ENCODE peak calls at places on chromosomes 7 and 10, in nine cellular contexts. L is heart left ventricle, F is MM.1S, R is HepG2, G is Panc1, Z is neural progenitor cell, C is PC-9, K is upper lobe of right lung, X is brain microvascular endothelial cell. U is an unnamed sample.

GRCh38 chr7:112103246-112103645 is 103.0 kb downstream of the DOCK4 start:
- DNase-seq in L (no peak), F (no peak), R (no peak), G (no peak), Z (no peak), C (no peak), K (no peak), X (peak; percentile 70), U (no peak)

GRCh38 chr10:106402455-106402854 is 762.1 kb downstream of the SORCS1 start:
- DNase-seq in L (no peak), F (no peak), R (no peak), G (no peak), Z (no peak), C (no peak), K (no peak), X (no peak), U (no peak)

GRCh38 chr10:117175901-117176534 is 21.3 kb upstream of the KCNK18 start:
- DNase-seq in L (peak; percentile 61), F (peak; percentile 84), R (peak; percentile 56), G (peak; percentile 55), Z (peak; percentile 81), C (peak; percentile 52), K (peak; percentile 80), X (peak; percentile 65), U (no peak)

GRCh38 chr7:70044064-70044463 is 445.8 kb downstream of the AUTS2 start:
- DNase-seq in L (no peak), F (no peak), R (no peak), G (no peak), Z (no peak), C (no peak), K (no peak), X (no peak), U (no peak)

GRCh38 chr10:113133497-113133896 is 183.4 kb downstream of the TCF7L2 start:
- DNase-seq in L (no peak), F (no peak), R (no peak), G (no peak), Z (no peak), C (no peak), K (no peak), X (peak; percentile 12), U (no peak)

GRCh38 chr7:123643495-123644428 is 11.9 kb upstream of the LMOD2 start:
- DNase-seq in L (peak; percentile 40), F (no peak), R (peak; percentile 60), G (no peak), Z (peak; percentile 83), C (peak; percentile 52), K (no peak), X (peak; percentile 49), U (no peak)

GRCh38 chr7:171912-172515 is 20.4 kb upstream of the FAM20C start:
- DNase-seq in L (peak; percentile 3), F (no peak), R (no peak), G (no peak), Z (no peak), C (no peak), K (no peak), X (no peak), U (no peak)

GRCh38 chr10:47021850-47022249 is 110.6 kb downstream of the PTPN20 start:
- DNase-seq in L (no peak), F (no peak), R (no peak), G (no peak), Z (no peak), C (no peak), K (no peak), X (no peak), U (no peak)

GRCh38 chr7:37031571-37032257 is 307.4 kb upstream of the AOAH start:
- DNase-seq in L (peak; percentile 81), F (no peak), R (peak; percentile 97), G (peak; percentile 99), Z (peak; percentile 54), C (peak; percentile 82), K (peak; percentile 64), X (peak; percentile 99), U (peak; percentile 88)

DNA sequence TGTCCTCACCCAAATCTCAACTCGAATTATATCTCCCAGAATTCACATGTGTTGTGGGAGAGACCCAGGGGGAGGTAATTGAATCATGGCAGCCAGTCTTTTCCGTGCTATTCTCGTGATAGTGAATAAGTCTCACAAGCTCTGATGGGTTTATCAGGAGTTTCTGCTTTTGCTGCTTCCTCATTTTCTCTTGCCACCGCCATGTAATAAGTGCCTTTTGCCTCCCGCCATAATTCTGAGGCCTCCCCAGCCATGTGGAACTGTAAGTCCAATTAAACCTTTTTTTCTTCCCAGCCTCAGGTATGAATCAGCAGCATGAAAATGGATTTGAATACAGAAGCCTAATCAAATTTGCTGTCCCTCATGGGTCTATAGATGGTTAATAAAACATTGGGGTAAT is 27.5 kb downstream of the AVL9 start:
- DNase-seq in L (no peak), F (no peak), R (no peak), G (no peak), Z (no peak), C (no peak), K (no peak), X (no peak), U (no peak)
- H3K36me3 ChIP-seq in L (no peaks in the 10 kb centered on the region), F (no peaks in the 10 kb centered on the region), R (peaks cover 2% of the 10 kb centered on the region), G (no peaks in the 10 kb centered on the region), Z (peaks cover 5% of the 10 kb centered on the region), C (peaks cover 36% of the 10 kb centered on the region), K (no peaks in the 10 kb centered on the region), X (no peaks in the 10 kb centered on the region), U (no peaks in the 10 kb centered on the region)

GRCh38 chr7:51613911-51614344 is 297.3 kb upstream of the COBL start:
- DNase-seq in L (no peak), F (no peak), R (no peak), G (no peak), Z (no peak), C (no peak), K (no peak), X (no peak), U (no peak)

GRCh38 chr7:51620690-51621089 is 304.1 kb upstream of the COBL start:
- DNase-seq in L (no peak), F (no peak), R (no peak), G (no peak), Z (peak; percentile 65), C (no peak), K (no peak), X (no peak), U (no peak)

GRCh38 chr7:51621956-51622355 is 305.3 kb upstream of the COBL start:
- DNase-seq in L (no peak), F (no peak), R (no peak), G (no peak), Z (no peak), C (no peak), K (no peak), X (no peak), U (no peak)

GRCh38 chr7:51619880-51620279 is 303.3 kb upstream of the COBL start:
- DNase-seq in L (no peak), F (no peak), R (no peak), G (no peak), Z (no peak), C (no peak), K (no peak), X (no peak), U (no peak)

DNA sequence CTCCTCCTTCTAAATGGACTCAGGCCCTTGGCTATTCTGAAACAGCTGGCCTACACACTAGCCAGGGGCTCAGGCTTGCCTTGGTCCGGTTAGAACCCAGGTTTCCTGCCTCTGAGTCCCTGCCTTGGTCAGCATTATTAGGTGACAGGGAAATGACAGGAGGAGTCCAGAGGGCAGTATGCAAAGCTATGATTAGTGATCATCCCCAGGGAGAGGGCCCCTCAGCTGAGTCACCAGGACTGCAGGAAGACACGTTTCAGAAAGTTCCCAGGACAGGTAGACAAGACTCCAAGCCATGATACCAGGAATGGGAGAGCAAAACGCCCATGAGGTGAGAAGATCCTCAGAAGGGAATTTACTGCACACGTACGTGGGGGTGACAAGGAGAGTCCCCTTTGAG is 301.1 kb upstream of the COBL start:
- DNase-seq in L (no peak), F (no peak), R (no peak), G (no peak), Z (no peak), C (no peak), K (no peak), X (no peak), U (no peak)
- TF ChIP-seq CTCF in L (no peak), F (no peak), R (no peak), G (no peak), Z (no peak), C (no peak), K (no peak), X (no peak), U (no peak)

GRCh38 chr7:127152423-127152822 is 100.3 kb downstream of the GRM8 start:
- DNase-seq in L (no peak), F (no peak), R (no peak), G (no peak), Z (no peak), C (no peak), K (no peak), X (no peak), U (no peak)

GRCh38 chr7:127153315-127153714 is 99.4 kb downstream of the GRM8 start:
- DNase-seq in L (no peak), F (no peak), R (no peak), G (no peak), Z (no peak), C (no peak), K (no peak), X (no peak), U (no peak)

GRCh38 chr7:127151379-127151778 is 101.4 kb downstream of the GRM8 start:
- DNase-seq in L (no peak), F (no peak), R (no peak), G (no peak), Z (no peak), C (no peak), K (no peak), X (no peak), U (no peak)

GRCh38 chr7:127154101-127154500 is 98.6 kb downstream of the GRM8 start:
- DNase-seq in L (no peak), F (no peak), R (no peak), G (no peak), Z (no peak), C (no peak), K (no peak), X (no peak), U (no peak)

GRCh38 chr7:127150543-127150942 is 102.2 kb downstream of the GRM8 start:
- DNase-seq in L (no peak), F (no peak), R (no peak), G (no peak), Z (peak; percentile 27), C (no peak), K (no peak), X (no peak), U (no peak)
- H3K27me3 ChIP-seq in L (no peaks in the 10 kb centered on the region), F (no peaks in the 10 kb centered on the region), R (no peaks in the 10 kb centered on the region), G (no peaks in the 10 kb centered on the region), Z (peaks cover 3% of the 10 kb centered on the region), C (no peaks in the 10 kb centered on the region), K (no peaks in the 10 kb centered on the region), X (no peaks in the 10 kb centered on the region), U (no peaks in the 10 kb centered on the region)

DNA sequence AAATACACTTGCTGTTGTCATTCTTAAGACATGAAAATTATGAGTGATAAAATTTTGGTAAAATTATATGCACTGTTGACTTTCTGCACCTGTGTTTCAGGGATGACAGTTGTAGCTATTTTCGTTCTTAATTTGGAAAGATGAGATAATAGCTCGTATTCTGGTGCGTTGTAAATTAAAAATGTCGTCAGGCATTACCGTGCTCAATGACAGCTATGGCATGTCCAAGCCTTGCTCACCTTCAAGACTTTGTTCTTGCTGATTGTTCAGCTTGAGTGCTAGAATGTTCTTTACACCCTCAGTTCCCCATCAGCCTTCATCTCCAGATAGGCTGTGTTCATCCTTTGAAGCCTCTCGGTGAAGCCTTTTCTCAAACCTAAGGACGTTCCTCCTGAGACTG is 21.5 kb downstream of the TRRAP start:
- DNase-seq in L (no peak), F (no peak), R (no peak), G (no peak), Z (no peak), C (no peak), K (no peak), X (no peak), U (no peak)
- H3K36me3 ChIP-seq in L (peaks cover 40% of the 10 kb centered on the region), F (peaks cover 29% of the 10 kb centered on the region), R (peaks cover 91% of the 10 kb centered on the region), G (peaks cover 50% of the 10 kb centered on the region), Z (peaks cover 22% of the 10 kb centered on the region), C (peaks cover 55% of the 10 kb centered on the region), K (peaks cover 96% of the 10 kb centered on the region), X (peaks cover 85% of the 10 kb centered on the region), U (peaks cover 72% of the 10 kb centered on the region)

U was measured in thoracic aorta.